ENCODE peak calls at places on chromosomes 7 and 10, in ten cellular contexts. One of them, this sample, is unnamed.

GRCh38 chr7:18520450-18521235 is 25.1 kb downstream of the HDAC9 start:
- DNase-seq in coronary artery: no peak
- DNase-seq in lung microvascular endothelial cell: peak
- DNase-seq in activated B cell treated with CpG ODN at 0.5 μM for 24 hours: no peak
- DNase-seq in Kasumi-1: no peak
- DNase-seq in dermis blood vessel endothelial cell: peak
- DNase-seq in mammary epithelial cell: peak
- DNase-seq in GF-D8: no peak
- DNase-seq in epithelial cell of esophagus: peak
- DNase-seq in activated naive CD8-positive, alpha-beta T cell treated with anti-CD3 and anti-CD28 coated beads, Interleukin-2, amount 50 U/mL, for 24 hours: no peak
- DNase-seq in this sample: no peak

GRCh38 chr10:76308946-76309529 is 877.6 kb downstream of the LRMDA start:
- DNase-seq in coronary artery: no peak
- DNase-seq in lung microvascular endothelial cell: no peak
- DNase-seq in activated B cell treated with CpG ODN at 0.5 μM for 24 hours: no peak
- DNase-seq in Kasumi-1: no peak
- DNase-seq in dermis blood vessel endothelial cell: no peak
- DNase-seq in mammary epithelial cell: no peak
- DNase-seq in GF-D8: no peak
- DNase-seq in epithelial cell of esophagus: no peak
- DNase-seq in activated naive CD8-positive, alpha-beta T cell treated with anti-CD3 and anti-CD28 coated beads, Interleukin-2, amount 50 U/mL, for 24 hours: no peak
- DNase-seq in this sample: no peak

GRCh38 chr7:128937271-128937646 is 468 bp upstream of the IRF5 start:
- DNase-seq in coronary artery: no peak
- DNase-seq in lung microvascular endothelial cell: no peak
- DNase-seq in activated B cell treated with CpG ODN at 0.5 μM for 24 hours: no peak
- DNase-seq in Kasumi-1: no peak
- DNase-seq in dermis blood vessel endothelial cell: no peak
- DNase-seq in mammary epithelial cell: no peak
- DNase-seq in GF-D8: no peak
- DNase-seq in epithelial cell of esophagus: no peak
- DNase-seq in activated naive CD8-positive, alpha-beta T cell treated with anti-CD3 and anti-CD28 coated beads, Interleukin-2, amount 50 U/mL, for 24 hours: no peak
- DNase-seq in this sample: no peak

GRCh38 chr7:4169505-4169904 is 512.6 kb upstream of the FOXK1 start:
- DNase-seq in coronary artery: no peak
- DNase-seq in lung microvascular endothelial cell: no peak
- DNase-seq in activated B cell treated with CpG ODN at 0.5 μM for 24 hours: no peak
- DNase-seq in Kasumi-1: no peak
- DNase-seq in dermis blood vessel endothelial cell: no peak
- DNase-seq in mammary epithelial cell: no peak
- DNase-seq in GF-D8: no peak
- DNase-seq in epithelial cell of esophagus: peak
- DNase-seq in activated naive CD8-positive, alpha-beta T cell treated with anti-CD3 and anti-CD28 coated beads, Interleukin-2, amount 50 U/mL, for 24 hours: no peak
- DNase-seq in this sample: no peak

GRCh38 chr10:24209946-24210491 is 1.1 kb downstream of the KIAA1217 start:
- DNase-seq in coronary artery: no peak
- DNase-seq in lung microvascular endothelial cell: peak
- DNase-seq in activated B cell treated with CpG ODN at 0.5 μM for 24 hours: no peak
- DNase-seq in Kasumi-1: peak
- DNase-seq in dermis blood vessel endothelial cell: peak
- DNase-seq in mammary epithelial cell: peak
- DNase-seq in GF-D8: no peak
- DNase-seq in epithelial cell of esophagus: peak
- DNase-seq in activated naive CD8-positive, alpha-beta T cell treated with anti-CD3 and anti-CD28 coated beads, Interleukin-2, amount 50 U/mL, for 24 hours: peak
- DNase-seq in this sample: peak

GRCh38 chr10:77333610-77334340 is 303.8 kb downstream of the KCNMA1 start:
- DNase-seq in coronary artery: no peak
- DNase-seq in lung microvascular endothelial cell: peak
- DNase-seq in activated B cell treated with CpG ODN at 0.5 μM for 24 hours: no peak
- DNase-seq in Kasumi-1: no peak
- DNase-seq in dermis blood vessel endothelial cell: no peak
- DNase-seq in mammary epithelial cell: no peak
- DNase-seq in GF-D8: no peak
- DNase-seq in epithelial cell of esophagus: peak
- DNase-seq in activated naive CD8-positive, alpha-beta T cell treated with anti-CD3 and anti-CD28 coated beads, Interleukin-2, amount 50 U/mL, for 24 hours: no peak
- DNase-seq in this sample: no peak

GRCh38 chr7:115297651-115298050 is 375.8 kb downstream of the MDFIC start:
- DNase-seq in coronary artery: no peak
- DNase-seq in lung microvascular endothelial cell: peak
- DNase-seq in activated B cell treated with CpG ODN at 0.5 μM for 24 hours: no peak
- DNase-seq in Kasumi-1: no peak
- DNase-seq in dermis blood vessel endothelial cell: peak
- DNase-seq in mammary epithelial cell: peak
- DNase-seq in GF-D8: no peak
- DNase-seq in epithelial cell of esophagus: peak
- DNase-seq in activated naive CD8-positive, alpha-beta T cell treated with anti-CD3 and anti-CD28 coated beads, Interleukin-2, amount 50 U/mL, for 24 hours: no peak
- DNase-seq in this sample: no peak

GRCh38 chr7:106376026-106376799 is 91.4 kb upstream of the NAMPT start:
- DNase-seq in coronary artery: no peak
- DNase-seq in lung microvascular endothelial cell: no peak
- DNase-seq in activated B cell treated with CpG ODN at 0.5 μM for 24 hours: no peak
- DNase-seq in Kasumi-1: no peak
- DNase-seq in dermis blood vessel endothelial cell: no peak
- DNase-seq in mammary epithelial cell: no peak
- DNase-seq in GF-D8: no peak
- DNase-seq in epithelial cell of esophagus: no peak
- DNase-seq in activated naive CD8-positive, alpha-beta T cell treated with anti-CD3 and anti-CD28 coated beads, Interleukin-2, amount 50 U/mL, for 24 hours: no peak
- DNase-seq in this sample: no peak

GRCh38 chr10:79627075-79627474 is 16.3 kb downstream of the SFTPA1 start:
- DNase-seq in coronary artery: no peak
- DNase-seq in lung microvascular endothelial cell: no peak
- DNase-seq in activated B cell treated with CpG ODN at 0.5 μM for 24 hours: no peak
- DNase-seq in Kasumi-1: no peak
- DNase-seq in dermis blood vessel endothelial cell: no peak
- DNase-seq in mammary epithelial cell: no peak
- DNase-seq in GF-D8: no peak
- DNase-seq in epithelial cell of esophagus: no peak
- DNase-seq in activated naive CD8-positive, alpha-beta T cell treated with anti-CD3 and anti-CD28 coated beads, Interleukin-2, amount 50 U/mL, for 24 hours: no peak
- DNase-seq in this sample: no peak

GRCh38 chr7:44307905-44308740 is 17.3 kb downstream of the CAMK2B start:
- DNase-seq in coronary artery: peak
- DNase-seq in lung microvascular endothelial cell: no peak
- DNase-seq in activated B cell treated with CpG ODN at 0.5 μM for 24 hours: no peak
- DNase-seq in Kasumi-1: no peak
- DNase-seq in dermis blood vessel endothelial cell: no peak
- DNase-seq in mammary epithelial cell: peak
- DNase-seq in GF-D8: no peak
- DNase-seq in epithelial cell of esophagus: peak
- DNase-seq in activated naive CD8-positive, alpha-beta T cell treated with anti-CD3 and anti-CD28 coated beads, Interleukin-2, amount 50 U/mL, for 24 hours: no peak
- DNase-seq in this sample: no peak

GRCh38 chr10:88931548-88931947 is 21.0 kb downstream of the ACTA2 start:
- DNase-seq in coronary artery: no peak
- DNase-seq in lung microvascular endothelial cell: no peak
- DNase-seq in activated B cell treated with CpG ODN at 0.5 μM for 24 hours: no peak
- DNase-seq in Kasumi-1: no peak
- DNase-seq in dermis blood vessel endothelial cell: no peak
- DNase-seq in mammary epithelial cell: no peak
- DNase-seq in GF-D8: no peak
- DNase-seq in epithelial cell of esophagus: no peak
- DNase-seq in activated naive CD8-positive, alpha-beta T cell treated with anti-CD3 and anti-CD28 coated beads, Interleukin-2, amount 50 U/mL, for 24 hours: no peak
- DNase-seq in this sample: no peak

GRCh38 chr7:105218939-105219770 is 169.6 kb downstream of the SRPK2 start:
- DNase-seq in coronary artery: no peak
- DNase-seq in lung microvascular endothelial cell: no peak
- DNase-seq in activated B cell treated with CpG ODN at 0.5 μM for 24 hours: no peak
- DNase-seq in Kasumi-1: no peak
- DNase-seq in dermis blood vessel endothelial cell: no peak
- DNase-seq in mammary epithelial cell: peak
- DNase-seq in GF-D8: no peak
- DNase-seq in epithelial cell of esophagus: peak
- DNase-seq in activated naive CD8-positive, alpha-beta T cell treated with anti-CD3 and anti-CD28 coated beads, Interleukin-2, amount 50 U/mL, for 24 hours: no peak
- DNase-seq in this sample: no peak

GRCh38 chr10:5665380-5666323 is 743 bp downstream of the ASB13 start:
- DNase-seq in coronary artery: no peak
- DNase-seq in lung microvascular endothelial cell: peak
- DNase-seq in activated B cell treated with CpG ODN at 0.5 μM for 24 hours: no peak
- DNase-seq in Kasumi-1: peak
- DNase-seq in dermis blood vessel endothelial cell: peak
- DNase-seq in mammary epithelial cell: peak
- DNase-seq in GF-D8: peak
- DNase-seq in epithelial cell of esophagus: no peak
- DNase-seq in activated naive CD8-positive, alpha-beta T cell treated with anti-CD3 and anti-CD28 coated beads, Interleukin-2, amount 50 U/mL, for 24 hours: peak
- DNase-seq in this sample: peak

GRCh38 chr10:86635402-86635801 is 18.9 kb upstream of the OPN4 start:
- DNase-seq in coronary artery: no peak
- DNase-seq in lung microvascular endothelial cell: no peak
- DNase-seq in activated B cell treated with CpG ODN at 0.5 μM for 24 hours: no peak
- DNase-seq in Kasumi-1: no peak
- DNase-seq in dermis blood vessel endothelial cell: no peak
- DNase-seq in mammary epithelial cell: peak
- DNase-seq in GF-D8: no peak
- DNase-seq in epithelial cell of esophagus: peak
- DNase-seq in activated naive CD8-positive, alpha-beta T cell treated with anti-CD3 and anti-CD28 coated beads, Interleukin-2, amount 50 U/mL, for 24 hours: no peak
- DNase-seq in this sample: no peak

GRCh38 chr10:12400266-12400931 is 51.1 kb downstream of the CAMK1D start:
- DNase-seq in coronary artery: no peak
- DNase-seq in lung microvascular endothelial cell: no peak
- DNase-seq in activated B cell treated with CpG ODN at 0.5 μM for 24 hours: no peak
- DNase-seq in Kasumi-1: no peak
- DNase-seq in dermis blood vessel endothelial cell: no peak
- DNase-seq in mammary epithelial cell: no peak
- DNase-seq in GF-D8: no peak
- DNase-seq in epithelial cell of esophagus: no peak
- DNase-seq in activated naive CD8-positive, alpha-beta T cell treated with anti-CD3 and anti-CD28 coated beads, Interleukin-2, amount 50 U/mL, for 24 hours: no peak
- DNase-seq in this sample: no peak

This sample was measured in KBM-7.